ENCODE peak calls at places on chromosomes 7 and 10, in nine cellular contexts. O is SK-N-DZ; K is HT-29; H is effector CD4-positive, alpha-beta T cell; Q is amniotic epithelial cell; P is right lobe of liver; N is activated naive CD4-positive, alpha-beta T cell treated with Interleukin-2 at 50 U/mL for 16 hours; D is posterior vena cava; J is CD8-positive, alpha-beta T cell. U is an unnamed sample.

GRCh38 chr7:150927954-150928340 is 50.2 kb downstream of the KCNH2 start:
- DNase-seq in O (no peak), K (peak), H (no peak), Q (no peak), P (no peak), N (no peak), D (no peak), J (no peak), U (peak)

GRCh38 chr10:7407368-7408002 is 3.3 kb downstream of the SFMBT2 start:
- DNase-seq in O (no peak), K (no peak), H (no peak), Q (no peak), P (no peak), N (no peak), D (no peak), J (no peak), U (peak)

GRCh38 chr7:101216001-101216859 is 1.2 kb downstream of the PLOD3 start:
- DNase-seq in O (no peak), K (peak), H (no peak), Q (no peak), P (no peak), N (no peak), D (no peak), J (no peak), U (peak)

GRCh38 chr10:8279598-8279997 is 225.1 kb downstream of the GATA3 start:
- DNase-seq in O (no peak), K (peak), H (no peak), Q (peak), P (no peak), N (no peak), D (no peak), J (no peak), U (peak)

GRCh38 chr7:122166708-122167107 is 22.7 kb upstream of the AASS start:
- DNase-seq in O (no peak), K (no peak), H (no peak), Q (peak), P (no peak), N (no peak), D (no peak), J (no peak), U (peak)

GRCh38 chr7:131365876-131366275 is 38.2 kb downstream of the MKLN1 start:
- DNase-seq in O (no peak), K (no peak), H (no peak), Q (peak), P (no peak), N (no peak), D (no peak), J (no peak), U (peak)

GRCh38 chr10:16964571-16965241 is 147.5 kb upstream of the RSU1 start:
- DNase-seq in O (peak), K (no peak), H (no peak), Q (peak), P (no peak), N (no peak), D (no peak), J (no peak), U (peak)

GRCh38 chr7:64613653-64614052 is 50.8 kb upstream of the ZNF680 start:
- DNase-seq in O (no peak), K (no peak), H (no peak), Q (no peak), P (no peak), N (no peak), D (no peak), J (no peak), U (no peak)

GRCh38 chr10:114511875-114512274 is 107.6 kb upstream of the AFAP1L2 start:
- DNase-seq in O (no peak), K (no peak), H (no peak), Q (no peak), P (no peak), N (no peak), D (no peak), J (no peak), U (no peak)

GRCh38 chr7:44378744-44379143 is 53.4 kb upstream of the CAMK2B start:
- DNase-seq in O (no peak), K (no peak), H (no peak), Q (peak), P (no peak), N (no peak), D (no peak), J (no peak), U (peak)

GRCh38 chr7:128274890-128275603 is 34.0 kb downstream of the LEP start:
- DNase-seq in O (no peak), K (no peak), H (no peak), Q (no peak), P (no peak), N (no peak), D (no peak), J (no peak), U (no peak)

GRCh38 chr10:58666024-58666423 is 153.4 kb downstream of the BICC1 start:
- DNase-seq in O (no peak), K (no peak), H (no peak), Q (no peak), P (no peak), N (no peak), D (no peak), J (no peak), U (peak)